ENCODE peak calls at places on chromosomes 11 and 22, in six cellular contexts. B is K562, J is GM12891, L is H1, Y is GM12878, S is HepG2. R is an unnamed sample.

GRCh38 chr11:33942954-33943353 is 51.1 kb upstream of the LMO2 start:
- DNase-seq in Y (peak), J (no peak), B (no peak), L (no peak), S (no peak), R (peak)

GRCh38 chr11:73766763-73767162 is 5.9 kb upstream of the RAB6A start:
- DNase-seq in Y (no peak), J (no peak), L (no peak), B (no peak), S (no peak), R (no peak)

GRCh38 chr11:126046796-126047195 is 15.9 kb downstream of the CDON start:
- DNase-seq in B (no peak), S (no peak), L (no peak), J (no peak), Y (no peak), R (no peak)

GRCh38 chr11:134025086-134025437 is 43.8 kb upstream of the JAM3 start:
- DNase-seq in J (no peak), L (no peak), B (no peak), S (no peak), Y (no peak), R (no peak)

GRCh38 chr22:46377566-46378498 is 42.3 kb downstream of the TRMU start:
- DNase-seq in L (peak), B (no peak), S (peak), J (no peak), Y (no peak), R (no peak)

GRCh38 chr11:72703281-72704008 is 29.2 kb upstream of the PDE2A start:
- DNase-seq in J (no peak), S (no peak), Y (no peak), B (peak), L (no peak), R (no peak)

GRCh38 chr11:9859491-9860305 is 195.8 kb downstream of the SWAP70 start:
- DNase-seq in B (no peak), J (no peak), S (no peak), Y (no peak), L (no peak), R (no peak)

GRCh38 chr11:94132152-94132558 is 3.5 kb downstream of the PANX1 start:
- DNase-seq in B (no peak), L (peak), Y (no peak), S (no peak), J (no peak), R (no peak)

DNA sequence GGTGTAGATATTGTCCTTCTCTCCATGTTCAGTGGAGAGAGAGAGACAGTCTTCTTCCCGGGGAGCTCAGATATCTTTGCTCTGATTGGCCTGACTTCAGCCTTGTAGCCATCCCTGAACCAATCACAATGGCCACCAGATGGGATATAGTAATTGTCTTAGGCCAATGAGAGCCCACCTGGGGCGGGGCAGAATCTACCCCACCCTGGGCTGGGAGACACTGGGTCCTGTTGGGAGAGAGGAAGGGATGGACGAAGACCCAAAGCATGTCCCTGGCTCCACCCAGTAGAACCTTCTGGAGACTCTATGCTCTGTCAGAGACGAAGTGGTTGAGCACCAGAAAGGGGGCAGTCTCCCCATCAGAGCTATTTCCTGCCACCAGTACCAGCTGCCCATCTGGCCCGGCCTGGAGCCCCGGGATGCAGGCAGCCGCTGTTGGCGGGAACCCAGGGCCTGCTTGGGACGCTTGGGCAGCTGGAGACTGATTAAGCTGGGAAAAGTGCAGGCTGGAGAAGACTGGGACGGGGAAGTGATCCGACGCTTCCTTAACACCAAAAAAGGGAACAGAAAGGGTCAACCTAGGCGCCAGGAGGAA is 31.6 kb upstream of the CBX7 start:
- DNase-seq in J (no peak), Y (no peak), L (no peak), S (peak), B (peak), R (no peak)
- TF ChIP-seq POLR2A in J (no peak), Y (no peak), L (no peak), S (no peak), B (no peak), R (no peak)

GRCh38 chr11:86116386-86116726 is 47.5 kb upstream of the PICALM start:
- DNase-seq in J (peak), Y (peak), L (no peak), S (no peak), B (no peak), R (peak)
- TF ChIP-seq TAF1 in J (no peak), Y (peak), L (no peak), S (no peak), B (no peak), R (peak)

GRCh38 chr22:37746366-37747089 is 49.7 kb downstream of the TRIOBP start:
- DNase-seq in Y (no peak), B (peak), J (peak), S (no peak), L (peak), R (peak)

GRCh38 chr22:37747715-37748100 is 50.9 kb downstream of the TRIOBP start:
- DNase-seq in S (no peak), J (no peak), L (no peak), B (no peak), Y (no peak), R (no peak)

GRCh38 chr22:37747090-37747714 is 50.4 kb downstream of the TRIOBP start:
- DNase-seq in J (no peak), Y (no peak), L (no peak), B (peak), S (no peak), R (no peak)

GRCh38 chr22:37744589-37744988 is 47.7 kb downstream of the TRIOBP start:
- DNase-seq in S (no peak), J (no peak), Y (no peak), B (no peak), L (no peak), R (no peak)

GRCh38 chr22:37745548-37746365 is 48.9 kb downstream of the TRIOBP start:
- DNase-seq in S (peak), Y (peak), L (peak), B (peak), J (peak), R (peak)
- TF ChIP-seq POLR2A in S (no peak), Y (peak), L (no peak), B (no peak), J (no peak), R (peak)

GRCh38 chr22:32534252-32535215 is 59.9 kb downstream of the FBXO7 start:
- DNase-seq in Y (no peak), B (no peak), S (peak), J (no peak), L (no peak), R (no peak)
- TF ChIP-seq TAF1 in Y (no peak), B (no peak), S (no peak), J (no peak), L (no peak), R (no peak)

GRCh38 chr11:65911682-65912568 is 6.9 kb downstream of the C11orf68 start:
- DNase-seq in S (no peak), J (no peak), B (peak), Y (no peak), L (peak), R (no peak)
- TF ChIP-seq POLR2A in S (no peak), J (no peak), B (no peak), Y (no peak), L (no peak), R (no peak)

GRCh38 chr22:20591660-20592310 is 84.4 kb downstream of the MED15 start:
- DNase-seq in L (peak), J (no peak), B (peak), S (peak), Y (no peak), R (no peak)
- TF ChIP-seq TAF1 in L (no peak), J (no peak), B (no peak), S (no peak), Y (no peak), R (no peak)